ENCODE peak calls at places on chromosome 5, in ten cellular contexts. One of them, this sample, is unnamed.

GRCh38 chr5:116546033-116546742 is 28.4 kb downstream of the SEMA6A start:
- DNase-seq in fibroblast of villous mesenchyme: peak
- DNase-seq in left lobe of liver: no peak
- DNase-seq in WERI-Rb-1: no peak
- DNase-seq in fibroblast of mammary gland: peak
- DNase-seq in Calu3: no peak
- DNase-seq in lung microvascular endothelial cell: no peak
- DNase-seq in activated naive CD4-positive, alpha-beta T cell: no peak
- DNase-seq in RCC 7860: no peak
- DNase-seq in dermis blood vessel endothelial cell: no peak
- DNase-seq in this sample: no peak

GRCh38 chr5:137466888-137467287 is 32.2 kb downstream of the SPOCK1 start:
- DNase-seq in WERI-Rb-1: no peak
- DNase-seq in dermis blood vessel endothelial cell: no peak
- DNase-seq in lung microvascular endothelial cell: no peak
- DNase-seq in RCC 7860: no peak
- DNase-seq in fibroblast of villous mesenchyme: peak
- DNase-seq in fibroblast of mammary gland: peak
- DNase-seq in activated naive CD4-positive, alpha-beta T cell: no peak
- DNase-seq in Calu3: no peak
- DNase-seq in left lobe of liver: no peak
- DNase-seq in this sample: no peak

GRCh38 chr5:64505769-64506566 is at the start of gene RGS7BP:
- DNase-seq in fibroblast of mammary gland: peak
- DNase-seq in fibroblast of villous mesenchyme: peak
- DNase-seq in Calu3: no peak
- DNase-seq in RCC 7860: no peak
- DNase-seq in dermis blood vessel endothelial cell: peak
- DNase-seq in WERI-Rb-1: peak
- DNase-seq in activated naive CD4-positive, alpha-beta T cell: no peak
- DNase-seq in left lobe of liver: peak
- DNase-seq in lung microvascular endothelial cell: peak
- DNase-seq in this sample: no peak

GRCh38 chr5:87844866-87845265 is 423.8 kb downstream of the TMEM161B start:
- DNase-seq in left lobe of liver: no peak
- DNase-seq in WERI-Rb-1: no peak
- DNase-seq in fibroblast of villous mesenchyme: no peak
- DNase-seq in fibroblast of mammary gland: no peak
- DNase-seq in Calu3: no peak
- DNase-seq in lung microvascular endothelial cell: no peak
- DNase-seq in activated naive CD4-positive, alpha-beta T cell: no peak
- DNase-seq in RCC 7860: no peak
- DNase-seq in dermis blood vessel endothelial cell: no peak
- DNase-seq in this sample: no peak

GRCh38 chr5:160556886-160557285 is 135.2 kb downstream of the PTTG1 start:
- DNase-seq in lung microvascular endothelial cell: no peak
- DNase-seq in RCC 7860: peak
- DNase-seq in WERI-Rb-1: no peak
- DNase-seq in fibroblast of mammary gland: peak
- DNase-seq in fibroblast of villous mesenchyme: peak
- DNase-seq in left lobe of liver: no peak
- DNase-seq in activated naive CD4-positive, alpha-beta T cell: no peak
- DNase-seq in dermis blood vessel endothelial cell: no peak
- DNase-seq in Calu3: no peak
- DNase-seq in this sample: no peak

GRCh38 chr5:147578228-147579024 is 68.6 kb upstream of the DPYSL3 start:
- DNase-seq in lung microvascular endothelial cell: peak
- DNase-seq in WERI-Rb-1: no peak
- DNase-seq in RCC 7860: peak
- DNase-seq in fibroblast of mammary gland: peak
- DNase-seq in activated naive CD4-positive, alpha-beta T cell: no peak
- DNase-seq in fibroblast of villous mesenchyme: peak
- DNase-seq in Calu3: peak
- DNase-seq in dermis blood vessel endothelial cell: peak
- DNase-seq in left lobe of liver: no peak
- DNase-seq in this sample: peak

GRCh38 chr5:36607838-36608783 is 1.7 kb downstream of the SLC1A3 start:
- DNase-seq in fibroblast of villous mesenchyme: peak
- DNase-seq in left lobe of liver: no peak
- DNase-seq in Calu3: no peak
- DNase-seq in activated naive CD4-positive, alpha-beta T cell: no peak
- DNase-seq in RCC 7860: no peak
- DNase-seq in WERI-Rb-1: no peak
- DNase-seq in dermis blood vessel endothelial cell: no peak
- DNase-seq in lung microvascular endothelial cell: no peak
- DNase-seq in fibroblast of mammary gland: peak
- DNase-seq in this sample: no peak

GRCh38 chr5:129496410-129496809 is 36.3 kb downstream of the ADAMTS19 start:
- DNase-seq in Calu3: no peak
- DNase-seq in lung microvascular endothelial cell: no peak
- DNase-seq in activated naive CD4-positive, alpha-beta T cell: no peak
- DNase-seq in fibroblast of mammary gland: peak
- DNase-seq in dermis blood vessel endothelial cell: no peak
- DNase-seq in RCC 7860: no peak
- DNase-seq in WERI-Rb-1: no peak
- DNase-seq in left lobe of liver: no peak
- DNase-seq in fibroblast of villous mesenchyme: no peak
- DNase-seq in this sample: no peak

GRCh38 chr5:135439426-135440205 is 7.5 kb downstream of the DCANP1 start:
- DNase-seq in WERI-Rb-1: no peak
- DNase-seq in lung microvascular endothelial cell: no peak
- DNase-seq in RCC 7860: no peak
- DNase-seq in activated naive CD4-positive, alpha-beta T cell: no peak
- DNase-seq in left lobe of liver: peak
- DNase-seq in fibroblast of mammary gland: no peak
- DNase-seq in Calu3: no peak
- DNase-seq in fibroblast of villous mesenchyme: no peak
- DNase-seq in dermis blood vessel endothelial cell: no peak
- DNase-seq in this sample: no peak

GRCh38 chr5:111386832-111387162 is 125.5 kb downstream of the STARD4 start:
- DNase-seq in RCC 7860: no peak
- DNase-seq in left lobe of liver: no peak
- DNase-seq in WERI-Rb-1: no peak
- DNase-seq in fibroblast of villous mesenchyme: no peak
- DNase-seq in Calu3: no peak
- DNase-seq in lung microvascular endothelial cell: no peak
- DNase-seq in activated naive CD4-positive, alpha-beta T cell: no peak
- DNase-seq in dermis blood vessel endothelial cell: no peak
- DNase-seq in fibroblast of mammary gland: no peak
- DNase-seq in this sample: no peak

GRCh38 chr5:173468821-173469251 is 140.6 kb upstream of the STC2 start:
- DNase-seq in left lobe of liver: no peak
- DNase-seq in fibroblast of mammary gland: peak
- DNase-seq in WERI-Rb-1: no peak
- DNase-seq in lung microvascular endothelial cell: no peak
- DNase-seq in Calu3: no peak
- DNase-seq in fibroblast of villous mesenchyme: no peak
- DNase-seq in activated naive CD4-positive, alpha-beta T cell: no peak
- DNase-seq in dermis blood vessel endothelial cell: no peak
- DNase-seq in RCC 7860: no peak
- DNase-seq in this sample: no peak

GRCh38 chr5:27130587-27130986 is 92.2 kb upstream of the CDH9 start:
- DNase-seq in activated naive CD4-positive, alpha-beta T cell: no peak
- DNase-seq in fibroblast of mammary gland: peak
- DNase-seq in WERI-Rb-1: no peak
- DNase-seq in dermis blood vessel endothelial cell: no peak
- DNase-seq in fibroblast of villous mesenchyme: no peak
- DNase-seq in lung microvascular endothelial cell: no peak
- DNase-seq in left lobe of liver: no peak
- DNase-seq in RCC 7860: no peak
- DNase-seq in Calu3: no peak
- DNase-seq in this sample: no peak

GRCh38 chr5:136020383-136021015 is 8.3 kb upstream of the TGFBI start:
- DNase-seq in RCC 7860: peak
- DNase-seq in lung microvascular endothelial cell: peak
- DNase-seq in fibroblast of villous mesenchyme: peak
- DNase-seq in left lobe of liver: no peak
- DNase-seq in fibroblast of mammary gland: peak
- DNase-seq in dermis blood vessel endothelial cell: peak
- DNase-seq in activated naive CD4-positive, alpha-beta T cell: no peak
- DNase-seq in WERI-Rb-1: no peak
- DNase-seq in Calu3: peak
- DNase-seq in this sample: peak

GRCh38 chr5:102946971-102947370 is 173.0 kb downstream of the GIN1 start:
- DNase-seq in activated naive CD4-positive, alpha-beta T cell: no peak
- DNase-seq in RCC 7860: no peak
- DNase-seq in Calu3: no peak
- DNase-seq in WERI-Rb-1: no peak
- DNase-seq in fibroblast of villous mesenchyme: no peak
- DNase-seq in dermis blood vessel endothelial cell: no peak
- DNase-seq in fibroblast of mammary gland: no peak
- DNase-seq in lung microvascular endothelial cell: no peak
- DNase-seq in left lobe of liver: no peak
- DNase-seq in this sample: no peak

GRCh38 chr5:37771731-37772130 is 68.1 kb downstream of the GDNF start:
- DNase-seq in left lobe of liver: no peak
- DNase-seq in activated naive CD4-positive, alpha-beta T cell: no peak
- DNase-seq in Calu3: no peak
- DNase-seq in lung microvascular endothelial cell: no peak
- DNase-seq in fibroblast of mammary gland: peak
- DNase-seq in WERI-Rb-1: no peak
- DNase-seq in fibroblast of villous mesenchyme: peak
- DNase-seq in RCC 7860: peak
- DNase-seq in dermis blood vessel endothelial cell: no peak
- DNase-seq in this sample: no peak

GRCh38 chr5:528625-529511 is 4.6 kb upstream of the SLC9A3 start:
- DNase-seq in lung microvascular endothelial cell: no peak
- DNase-seq in fibroblast of mammary gland: no peak
- DNase-seq in WERI-Rb-1: no peak
- DNase-seq in left lobe of liver: no peak
- DNase-seq in activated naive CD4-positive, alpha-beta T cell: no peak
- DNase-seq in RCC 7860: no peak
- DNase-seq in Calu3: no peak
- DNase-seq in fibroblast of villous mesenchyme: no peak
- DNase-seq in dermis blood vessel endothelial cell: no peak
- DNase-seq in this sample: no peak

This sample was measured in HCT116.